ENCODE peak calls at places on chromosome 4, in eight cellular contexts. M is GM12878, N is astrocyte, W is MM.1S, Z is IMR-90, B is mesenchymal stem cell, R is mammary epithelial cell, J is DND-41. V is an unnamed sample.

GRCh38 chr4:2799444-2799911 is 6.6 kb downstream of the SH3BP2 start:
- DNase-seq in M (no peak), N (no peak), W (no peak), Z (no peak), B (no peak), R (no peak), J (peak; percentile 26), V (no peak)

GRCh38 chr4:79241846-79242245 is 84.0 kb downstream of the NAA11 start:
- DNase-seq in M (no peak), N (peak; percentile 60), W (no peak), Z (peak; percentile 49), B (peak; percentile 69), R (no peak), J (no peak), V (no peak)

GRCh38 chr4:112531146-112531545 is 15.2 kb upstream of the NEUROG2 start:
- DNase-seq in M (no peak), N (peak; percentile 35), W (no peak), Z (peak; percentile 19), B (no peak), R (no peak), J (no peak), V (no peak)

GRCh38 chr4:48898733-48899431 is 7.7 kb downstream of the OCIAD2 start:
- DNase-seq in M (peak; percentile 7), N (peak; percentile 58), W (no peak), Z (no peak), B (peak; percentile 53), R (no peak), J (no peak), V (peak; percentile 74)

GRCh38 chr4:75584067-75584466 is 28.2 kb downstream of the ODAPH start:
- DNase-seq in M (no peak), N (peak; percentile 18), W (no peak), Z (no peak), B (no peak), R (no peak), J (no peak), V (no peak)

GRCh38 chr4:5982156-5982973 is 35.9 kb downstream of the C4orf50 start:
- DNase-seq in M (no peak), N (no peak), W (no peak), Z (no peak), B (no peak), R (no peak), J (no peak), V (no peak)

GRCh38 chr4:154124539-154125255 is 335.8 kb upstream of the SFRP2 start:
- DNase-seq in M (no peak), N (peak; percentile 94), W (no peak), Z (peak; percentile 36), B (peak; percentile 91), R (peak; percentile 96), J (no peak), V (no peak)

GRCh38 chr4:159171287-159171686 is 68.4 kb downstream of the RAPGEF2 start:
- DNase-seq in M (no peak), N (peak; percentile 10), W (no peak), Z (no peak), B (no peak), R (peak; percentile 69), J (no peak), V (no peak)

GRCh38 chr4:48103483-48104139 is 30.4 kb downstream of the TXK start:
- DNase-seq in M (no peak), N (no peak), W (peak; percentile 26), Z (no peak), B (no peak), R (peak; percentile 16), J (no peak), V (no peak)

GRCh38 chr4:4771160-4771559 is 88.3 kb upstream of the MSX1 start:
- DNase-seq in M (no peak), N (no peak), W (no peak), Z (no peak), B (no peak), R (no peak), J (no peak), V (no peak)

GRCh38 chr4:181161669-181162068 is 1081.5 kb upstream of the TENM3 start:
- DNase-seq in M (no peak), N (peak; percentile 60), W (no peak), Z (no peak), B (no peak), R (no peak), J (no peak), V (no peak)

GRCh38 chr4:27506401-27506800 is 645.8 kb downstream of the STIM2 start:
- DNase-seq in M (no peak), N (no peak), W (peak; percentile 52), Z (no peak), B (no peak), R (no peak), J (no peak), V (no peak)
- H3K4me2 ChIP-seq in M (no peak overlapping the region), N (no peak overlapping the region), W (no peak overlapping the region), Z (no peak overlapping the region), B (no peak overlapping the region), R (no peak overlapping the region), J (no peak overlapping the region), V (no peak overlapping the region)

GRCh38 chr4:499563-499962 is 553 bp downstream of the PIGG start:
- DNase-seq in M (no peak), N (no peak), W (no peak), Z (no peak), B (peak; percentile 3), R (no peak), J (no peak), V (no peak)

GRCh38 chr4:504076-504475 is 5.1 kb downstream of the PIGG start:
- DNase-seq in M (no peak), N (peak; percentile 26), W (no peak), Z (no peak), B (no peak), R (no peak), J (no peak), V (no peak)

GRCh38 chr4:498328-498919 is 532 bp downstream of the ZNF721 start:
- DNase-seq in M (no peak), N (peak; percentile 6), W (no peak), Z (no peak), B (peak; percentile 43), R (no peak), J (no peak), V (no peak)
- H2AFZ ChIP-seq in M (no peak overlapping the region), N (peak overlapping the region; percentile 98), W (peak overlapping the region; percentile 78), Z (no peak overlapping the region), B (peak overlapping the region; percentile 61), R (peak overlapping the region; percentile 92), J (peak overlapping the region; percentile 83), V (peak overlapping the region; percentile 99)

GRCh38 chr4:98780111-98780549 is 121.7 kb upstream of the TSPAN5 start:
- DNase-seq in M (no peak), N (peak; percentile 78), W (no peak), Z (peak; percentile 85), B (peak; percentile 64), R (no peak), J (no peak), V (no peak)

GRCh38 chr4:98781641-98782348 is 123.4 kb upstream of the TSPAN5 start:
- DNase-seq in M (no peak), N (no peak), W (no peak), Z (no peak), B (no peak), R (no peak), J (no peak), V (no peak)

GRCh38 chr4:98780926-98781325 is 122.5 kb upstream of the TSPAN5 start:
- DNase-seq in M (no peak), N (no peak), W (no peak), Z (no peak), B (no peak), R (no peak), J (no peak), V (no peak)

GRCh38 chr4:98786866-98787265 is 128.5 kb upstream of the TSPAN5 start:
- DNase-seq in M (no peak), N (no peak), W (no peak), Z (peak; percentile 9), B (peak; percentile 8), R (no peak), J (no peak), V (no peak)

GRCh38 chr4:98784947-98785693 is 126.7 kb upstream of the TSPAN5 start:
- DNase-seq in M (no peak), N (no peak), W (no peak), Z (no peak), B (no peak), R (no peak), J (no peak), V (no peak)
- H3K4me3 ChIP-seq in M (no peak overlapping the region), N (no peak overlapping the region), W (no peak overlapping the region), Z (no peak overlapping the region), B (no peak overlapping the region), R (no peak overlapping the region), J (no peak overlapping the region), V (no peak overlapping the region)

GRCh38 chr4:26145212-26145611 is 175.6 kb upstream of the RBPJ start:
- DNase-seq in M (no peak), N (no peak), W (no peak), Z (no peak), B (no peak), R (no peak), J (no peak), V (no peak)
- H3K4me2 ChIP-seq in M (peak overlapping the region; percentile 21), N (no peak overlapping the region), W (no peak overlapping the region), Z (no peak overlapping the region), B (no peak overlapping the region), R (no peak overlapping the region), J (no peak overlapping the region), V (peak overlapping the region; percentile 51)

DNA sequence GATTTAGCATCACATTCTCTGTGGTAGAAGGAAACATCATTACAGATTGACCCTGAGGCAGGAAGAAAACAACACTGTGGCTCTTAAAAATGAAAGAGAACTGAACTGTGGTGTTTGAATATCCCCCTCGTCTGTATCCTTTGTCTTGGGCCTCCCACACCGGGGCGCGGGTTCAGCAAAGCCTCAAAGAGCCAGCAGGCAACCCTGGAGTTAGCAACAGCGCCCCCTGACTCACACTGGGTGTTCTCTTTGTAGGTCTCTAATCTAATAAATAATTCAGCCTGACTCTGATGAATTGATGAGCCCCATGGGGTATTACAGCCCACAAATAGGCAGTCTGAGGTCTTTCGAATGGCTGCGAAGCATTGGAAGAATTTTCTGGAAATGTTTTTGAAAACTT is 46.1 kb upstream of the CTSO start:
- DNase-seq in M (no peak), N (no peak), W (no peak), Z (no peak), B (peak; percentile 3), R (no peak), J (no peak), V (peak; percentile 69)
- H2AFZ ChIP-seq in M (no peak overlapping the region), N (peak overlapping the region; percentile 68), W (no peak overlapping the region), Z (no peak overlapping the region), B (no peak overlapping the region), R (peak overlapping the region; percentile 5), J (no peak overlapping the region), V (peak overlapping the region; percentile 96)

V was measured in osteoblast.